ENCODE peak calls at places on chromosomes 2 and 18, in four cellular contexts. V, I, L and D are unnamed samples.

GRCh38 chr18:48351216-48352050 is 57.8 kb downstream of the ZBTB7C start:
- DNase-seq in V (no peak), I (no peak), L (no peak), D (no peak)

GRCh38 chr2:132911726-132912724 is 242.0 kb upstream of the LYPD1 start:
- DNase-seq in V (no peak), I (peak), L (no peak), D (no peak)

GRCh38 chr2:62992561-62992960 is 58.1 kb upstream of the OTX1 start:
- DNase-seq in V (no peak), I (no peak), L (no peak), D (no peak)

GRCh38 chr2:24793752-24794477 is 690 bp downstream of the CENPO start:
- DNase-seq in V (no peak), I (peak), L (peak), D (no peak)

GRCh38 chr2:85095094-85095493 is 38.1 kb upstream of the TCF7L1 start:
- DNase-seq in V (no peak), I (peak), L (no peak), D (no peak)

GRCh38 chr2:65366595-65367125 is 65.7 kb downstream of the SPRED2 start:
- DNase-seq in V (no peak), I (peak), L (peak), D (no peak)

GRCh38 chr2:44967056-44967455 is 25.6 kb downstream of the SIX3 start:
- DNase-seq in V (no peak), I (no peak), L (no peak), D (no peak)

GRCh38 chr2:71282493-71282892 is 49.1 kb upstream of the ZNF638 start:
- DNase-seq in V (no peak), I (no peak), L (peak), D (no peak)